ENCODE peak calls at places on chromosomes 4 and X, in four cellular contexts. One of them, this sample, is unnamed. For H3K4me1, the result is how much of the 10 kb centered on the place peaks cover.

GRCh38 chr4:107072836-107073736 is 37.0 kb upstream of the DKK2 start:
- DNase-seq in IMR-90: no peak
- DNase-seq in mesendoderm: no peak
- DNase-seq in H9: no peak
- DNase-seq in this sample: no peak

GRCh38 chrX:16971694-16972093 is 25.2 kb downstream of the REPS2 start:
- DNase-seq in mesendoderm: no peak
- DNase-seq in H9: no peak
- DNase-seq in IMR-90: no peak
- DNase-seq in this sample: no peak

GRCh38 chrX:41275661-41276609 is 58.0 kb upstream of the DDX3X start:
- DNase-seq in H9: peak
- DNase-seq in mesendoderm: peak
- DNase-seq in IMR-90: peak
- DNase-seq in this sample: no peak

GRCh38 chr4:4461850-4462249 is 74.9 kb downstream of the NSG1 start:
- DNase-seq in mesendoderm: no peak
- DNase-seq in H9: no peak
- DNase-seq in IMR-90: no peak
- DNase-seq in this sample: no peak

GRCh38 chr4:169185133-169185956 is 85.4 kb downstream of the SH3RF1 start:
- DNase-seq in mesendoderm: peak
- DNase-seq in H9: no peak
- DNase-seq in IMR-90: no peak
- DNase-seq in this sample: no peak

GRCh38 chr4:73576366-73576765 is 43.9 kb downstream of the RASSF6 start:
- DNase-seq in mesendoderm: no peak
- DNase-seq in IMR-90: peak
- DNase-seq in H9: no peak
- DNase-seq in this sample: no peak

GRCh38 chrX:24870143-24870542 is 145.6 kb downstream of the ARX start:
- DNase-seq in mesendoderm: no peak
- DNase-seq in H9: no peak
- DNase-seq in IMR-90: peak
- DNase-seq in this sample: no peak

GRCh38 chr4:81215219-81215892 is at the start of gene PRKG2:
- DNase-seq in mesendoderm: peak
- DNase-seq in IMR-90: no peak
- DNase-seq in H9: peak
- DNase-seq in this sample: no peak

GRCh38 chr4:56976878-56977320 is 507 bp downstream of the NOA1 start:
- DNase-seq in IMR-90: no peak
- DNase-seq in mesendoderm: peak
- DNase-seq in H9: peak
- DNase-seq in this sample: no peak

GRCh38 chr4:10099521-10100325 is 16.9 kb downstream of the WDR1 start:
- DNase-seq in IMR-90: no peak
- DNase-seq in mesendoderm: no peak
- DNase-seq in H9: no peak
- DNase-seq in this sample: no peak
- H3K4me1 ChIP-seq in IMR-90: half or more
- H3K4me1 ChIP-seq in mesendoderm: under half
- H3K4me1 ChIP-seq in H9: under half
- H3K4me1 ChIP-seq in this sample: under half

DNA sequence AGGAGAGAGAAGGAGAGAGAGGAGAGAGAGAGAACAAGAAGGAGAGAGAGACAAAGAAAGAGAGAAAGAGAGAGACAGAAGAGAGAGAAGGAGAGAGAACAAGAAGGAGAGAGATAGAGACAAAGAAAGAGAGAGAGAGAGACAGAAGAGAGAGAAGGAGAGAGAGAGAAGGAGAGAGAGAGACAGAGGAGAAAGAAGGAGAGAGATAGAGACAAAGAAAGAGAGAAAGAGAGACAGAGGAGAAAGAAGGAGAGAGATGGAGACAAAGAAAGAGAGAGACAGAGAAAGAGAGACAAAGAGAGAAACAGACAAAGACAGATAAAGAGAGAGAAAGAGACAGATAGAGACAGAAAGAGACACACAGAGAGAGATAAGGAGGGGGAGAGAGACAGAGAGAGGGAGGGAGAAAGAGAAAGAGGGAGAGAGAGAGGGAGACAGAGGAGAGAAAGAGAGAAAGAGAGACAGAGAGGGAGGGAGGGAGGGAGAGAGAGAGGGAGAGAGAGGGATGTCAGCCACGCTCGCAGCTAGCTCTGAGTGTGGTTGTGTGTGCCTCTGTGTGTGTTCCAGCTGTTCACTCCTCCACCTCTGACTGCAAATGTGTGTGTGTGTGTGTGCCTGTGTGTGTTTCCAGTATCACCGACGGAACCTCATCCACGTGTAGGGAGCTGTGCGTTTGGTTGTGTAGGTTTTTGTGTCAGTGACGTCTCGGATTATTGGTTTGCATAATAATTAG is 105.8 kb downstream of the CRLF2 start:
- DNase-seq in mesendoderm: peak
- DNase-seq in H9: peak
- DNase-seq in IMR-90: no peak
- DNase-seq in this sample: no peak
- H2BK15ac ChIP-seq in mesendoderm: no peak
- H2BK15ac ChIP-seq in H9: no peak
- H2BK15ac ChIP-seq in IMR-90: no peak
- H2BK15ac ChIP-seq in this sample: peak

GRCh38 chrX:132651411-132652086 is 162.7 kb upstream of the MBNL3 start:
- DNase-seq in IMR-90: peak
- DNase-seq in mesendoderm: peak
- DNase-seq in H9: no peak
- DNase-seq in this sample: no peak

GRCh38 chrX:132652871-132653270 is 164.0 kb upstream of the MBNL3 start:
- DNase-seq in mesendoderm: no peak
- DNase-seq in H9: no peak
- DNase-seq in IMR-90: no peak
- DNase-seq in this sample: no peak

DNA sequence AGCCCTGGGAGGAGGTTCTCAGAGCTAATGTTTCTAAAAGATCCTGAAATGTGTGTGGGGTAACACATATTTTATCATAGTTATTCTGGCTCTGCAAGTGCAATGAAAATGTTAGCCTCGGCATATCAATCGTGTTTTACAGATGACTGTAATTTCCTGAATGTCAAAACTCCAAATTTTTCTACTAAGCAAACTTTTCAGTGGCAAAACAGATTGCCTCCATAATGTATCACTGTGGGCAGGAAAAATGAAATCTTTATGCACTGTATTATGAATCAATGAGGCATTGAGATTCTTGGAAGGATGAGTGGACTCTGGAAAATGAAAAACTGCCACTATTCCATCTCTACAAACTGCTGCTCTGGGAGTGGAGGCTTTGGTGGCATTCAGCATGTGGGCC is 160.0 kb upstream of the MBNL3 start:
- DNase-seq in IMR-90: peak
- DNase-seq in H9: no peak
- DNase-seq in mesendoderm: no peak
- DNase-seq in this sample: no peak
- H3K56ac ChIP-seq in IMR-90: no peak
- H3K56ac ChIP-seq in H9: no peak
- H3K56ac ChIP-seq in mesendoderm: no peak
- H3K56ac ChIP-seq in this sample: no peak

GRCh38 chr4:26821677-26822503 is 38.8 kb upstream of the STIM2 start:
- DNase-seq in H9: no peak
- DNase-seq in IMR-90: peak
- DNase-seq in mesendoderm: peak
- DNase-seq in this sample: no peak
- H3K4me1 ChIP-seq in H9: under half
- H3K4me1 ChIP-seq in IMR-90: under half
- H3K4me1 ChIP-seq in mesendoderm: under half
- H3K4me1 ChIP-seq in this sample: under half

GRCh38 chr4:80074059-80074458 is 1.0 kb upstream of the ANTXR2 start:
- DNase-seq in mesendoderm: no peak
- DNase-seq in IMR-90: no peak
- DNase-seq in H9: no peak
- DNase-seq in this sample: no peak

GRCh38 chr4:80073362-80074008 is 456 bp upstream of the ANTXR2 start:
- DNase-seq in IMR-90: no peak
- DNase-seq in mesendoderm: no peak
- DNase-seq in H9: no peak
- DNase-seq in this sample: no peak

GRCh38 chr4:80070880-80071620 is 2.0 kb downstream of the ANTXR2 start:
- DNase-seq in IMR-90: peak
- DNase-seq in H9: no peak
- DNase-seq in mesendoderm: no peak
- DNase-seq in this sample: no peak

GRCh38 chr4:80071643-80072606 is 1.1 kb downstream of the ANTXR2 start:
- DNase-seq in mesendoderm: peak
- DNase-seq in IMR-90: peak
- DNase-seq in H9: peak
- DNase-seq in this sample: peak

GRCh38 chr4:80072607-80073361 is at the start of gene ANTXR2:
- DNase-seq in mesendoderm: peak
- DNase-seq in IMR-90: peak
- DNase-seq in H9: peak
- DNase-seq in this sample: peak
- H2BK15ac ChIP-seq in mesendoderm: no peak
- H2BK15ac ChIP-seq in IMR-90: peak
- H2BK15ac ChIP-seq in H9: no peak
- H2BK15ac ChIP-seq in this sample: no peak

DNA sequence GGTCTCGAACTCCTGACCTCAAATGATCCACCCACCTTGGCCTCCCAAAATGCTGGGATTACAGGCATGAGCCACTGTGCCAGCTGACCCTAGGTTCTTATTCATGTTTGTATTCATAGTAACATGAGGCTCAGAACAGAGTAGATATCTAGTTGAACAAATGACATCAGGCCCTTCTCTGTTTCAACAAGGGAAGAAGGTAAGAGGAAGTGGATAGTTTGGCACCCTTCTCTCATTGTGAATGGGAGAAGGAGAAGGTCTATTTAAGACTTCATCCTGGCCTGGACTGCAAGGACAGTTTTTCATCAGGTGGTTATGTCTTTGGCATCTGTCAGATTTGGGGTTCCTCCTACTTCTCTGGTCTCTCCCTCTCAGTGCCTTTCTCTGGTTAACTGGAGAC is 13.8 kb downstream of the GJB1 start:
- DNase-seq in H9: no peak
- DNase-seq in IMR-90: no peak
- DNase-seq in mesendoderm: no peak
- DNase-seq in this sample: no peak
- H3K56ac ChIP-seq in H9: no peak
- H3K56ac ChIP-seq in IMR-90: no peak
- H3K56ac ChIP-seq in mesendoderm: no peak
- H3K56ac ChIP-seq in this sample: no peak

GRCh38 chr4:7807351-7807921 is 132.2 kb downstream of the AFAP1 start:
- DNase-seq in mesendoderm: no peak
- DNase-seq in IMR-90: no peak
- DNase-seq in H9: no peak
- DNase-seq in this sample: no peak
- H3K4me1 ChIP-seq in mesendoderm: under half
- H3K4me1 ChIP-seq in IMR-90: half or more
- H3K4me1 ChIP-seq in H9: under half
- H3K4me1 ChIP-seq in this sample: under half

GRCh38 chrX:154542723-154543424 is 3.8 kb downstream of the G6PD start:
- DNase-seq in H9: no peak
- DNase-seq in mesendoderm: no peak
- DNase-seq in IMR-90: no peak
- DNase-seq in this sample: no peak

GRCh38 chrX:154544885-154545284 is 1.8 kb downstream of the G6PD start:
- DNase-seq in IMR-90: no peak
- DNase-seq in mesendoderm: no peak
- DNase-seq in H9: no peak
- DNase-seq in this sample: no peak

GRCh38 chrX:154540897-154541535 is 5.6 kb downstream of the G6PD start:
- DNase-seq in H9: no peak
- DNase-seq in IMR-90: no peak
- DNase-seq in mesendoderm: no peak
- DNase-seq in this sample: no peak

GRCh38 chrX:154541589-154541895 is 5.1 kb downstream of the G6PD start:
- DNase-seq in H9: no peak
- DNase-seq in IMR-90: peak
- DNase-seq in mesendoderm: no peak
- DNase-seq in this sample: no peak

DNA sequence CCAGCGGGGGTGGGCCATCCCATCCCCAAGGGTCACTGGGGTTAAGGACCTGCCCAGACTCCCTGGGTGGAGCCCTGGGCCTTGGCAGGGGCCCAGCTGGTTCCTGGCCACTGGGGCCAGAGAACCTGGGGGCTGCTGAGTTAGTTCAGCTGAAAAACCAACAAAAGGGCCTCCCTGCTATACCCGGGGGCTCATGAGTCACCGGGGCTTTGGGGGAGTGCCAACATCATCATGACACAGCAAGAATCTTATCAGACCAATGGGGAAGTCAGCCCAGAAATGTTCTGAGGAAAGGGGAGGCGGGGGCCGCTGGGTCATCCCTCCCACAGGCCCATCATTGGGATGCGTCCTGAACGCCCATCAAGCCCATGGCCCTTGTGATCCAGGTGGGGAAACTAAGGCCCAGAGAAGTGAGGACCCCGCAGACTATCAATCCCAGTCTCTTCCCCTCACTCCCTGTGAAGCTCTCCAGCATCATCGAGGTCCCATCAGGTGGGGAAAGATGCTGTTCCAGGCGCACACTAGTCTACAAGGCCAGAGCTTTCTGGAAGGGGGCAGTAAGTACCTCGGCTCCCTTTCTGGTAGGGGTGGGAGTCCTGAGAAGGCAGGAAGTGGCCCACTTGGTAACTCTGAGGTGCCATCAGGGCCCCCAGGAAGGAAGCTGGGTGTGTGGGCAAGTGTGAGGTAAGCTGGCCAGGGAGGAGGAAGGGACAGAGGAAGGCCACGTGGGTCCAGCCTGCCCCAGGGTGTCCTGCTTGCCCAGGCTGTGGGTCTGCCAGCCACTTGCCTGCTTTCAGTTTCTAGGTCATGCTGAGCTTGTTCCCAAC is 4.5 kb downstream of the G6PD start:
- DNase-seq in IMR-90: peak
- DNase-seq in mesendoderm: peak
- DNase-seq in H9: no peak
- DNase-seq in this sample: no peak
- H2BK15ac ChIP-seq in IMR-90: peak
- H2BK15ac ChIP-seq in mesendoderm: no peak
- H2BK15ac ChIP-seq in H9: no peak
- H2BK15ac ChIP-seq in this sample: no peak

This sample was measured in H1.